ENCODE peak calls at places on chromosomes 5 and 9, in seven cellular contexts. W is colonic mucosa, H is Peyer's patch, V is nephron progenitor cell, Z is mammary epithelial cell, J is HCT116, E is astrocyte. U is an unnamed sample.

GRCh38 chr5:18394154-18394804 is 760.0 kb downstream of the TAF11L14 start:
- DNase-seq in W (peak), H (peak), V (peak), Z (peak), J (no peak), E (peak), U (peak)

GRCh38 chr9:83649080-83649479 is 26.1 kb downstream of the IDNK start:
- DNase-seq in W (peak), H (peak), V (peak), Z (peak), J (peak), E (no peak), U (peak)

GRCh38 chr5:77379558-77380061 is 112.5 kb downstream of the WDR41 start:
- DNase-seq in W (no peak), H (no peak), V (no peak), Z (no peak), J (no peak), E (no peak), U (no peak)

GRCh38 chr9:37037744-37038640 is 3.9 kb upstream of the PAX5 start:
- DNase-seq in W (no peak), H (peak), V (peak), Z (no peak), J (no peak), E (no peak), U (peak)

GRCh38 chr5:74673011-74673790 is 11.8 kb upstream of the HEXB start:
- DNase-seq in W (no peak), H (no peak), V (no peak), Z (no peak), J (peak), E (no peak), U (no peak)

GRCh38 chr9:110133608-110134214 is 74.2 kb downstream of the C9orf152 start:
- DNase-seq in W (no peak), H (no peak), V (no peak), Z (peak), J (peak), E (peak), U (no peak)

GRCh38 chr5:96741911-96742310 is 65.8 kb downstream of the ERAP1 start:
- DNase-seq in W (no peak), H (no peak), V (no peak), Z (no peak), J (no peak), E (no peak), U (no peak)

GRCh38 chr9:136088939-136089696 is 6.0 kb downstream of the NACC2 start:
- DNase-seq in W (no peak), H (no peak), V (no peak), Z (no peak), J (no peak), E (no peak), U (no peak)

GRCh38 chr5:149733129-149733900 is 3.2 kb downstream of the PPARGC1B start:
- DNase-seq in W (no peak), H (peak), V (no peak), Z (no peak), J (no peak), E (no peak), U (no peak)

GRCh38 chr9:35681341-35682002 is 7.7 kb downstream of the CA9 start:
- DNase-seq in W (no peak), H (no peak), V (no peak), Z (no peak), J (no peak), E (peak), U (no peak)

GRCh38 chr9:89815903-89816573 is 211.2 kb downstream of the GADD45G start:
- DNase-seq in W (no peak), H (peak), V (no peak), Z (no peak), J (no peak), E (no peak), U (no peak)

GRCh38 chr5:55580042-55580441 is 45.3 kb upstream of the PLPP1 start:
- DNase-seq in W (no peak), H (no peak), V (no peak), Z (no peak), J (no peak), E (no peak), U (no peak)

GRCh38 chr5:54018438-54018837 is 291.9 kb downstream of the ARL15 start:
- DNase-seq in W (no peak), H (no peak), V (no peak), Z (no peak), J (no peak), E (no peak), U (no peak)

GRCh38 chr5:69451941-69452652 is 37.2 kb downstream of the MARVELD2 start:
- DNase-seq in W (peak), H (no peak), V (no peak), Z (no peak), J (no peak), E (no peak), U (no peak)

GRCh38 chr9:23941051-23941450 is 115.0 kb upstream of the ELAVL2 start:
- DNase-seq in W (no peak), H (no peak), V (no peak), Z (peak), J (no peak), E (no peak), U (no peak)

GRCh38 chr5:4758550-4758949 is 381.6 kb upstream of the ADAMTS16 start:
- DNase-seq in W (no peak), H (no peak), V (no peak), Z (peak), J (no peak), E (no peak), U (no peak)

GRCh38 chr5:178642351-178642909 is 15.6 kb upstream of the CLK4 start:
- DNase-seq in W (no peak), H (no peak), V (no peak), Z (peak), J (no peak), E (peak), U (no peak)

GRCh38 chr5:174533127-174533453 is 191.3 kb upstream of the MSX2 start:
- DNase-seq in W (no peak), H (no peak), V (no peak), Z (peak), J (no peak), E (peak), U (no peak)

GRCh38 chr9:93124793-93125192 is 9.3 kb downstream of the NINJ1 start:
- DNase-seq in W (no peak), H (peak), V (no peak), Z (no peak), J (no peak), E (no peak), U (peak)

GRCh38 chr9:134314039-134314949 is 12.0 kb upstream of the RXRA start:
- DNase-seq in W (no peak), H (no peak), V (peak), Z (no peak), J (no peak), E (no peak), U (no peak)

GRCh38 chr5:56301041-56301440 is 67.9 kb upstream of the ANKRD55 start:
- DNase-seq in W (no peak), H (no peak), V (no peak), Z (peak), J (no peak), E (no peak), U (no peak)

GRCh38 chr9:7163957-7164356 is 406.2 kb downstream of the KDM4C start:
- DNase-seq in W (no peak), H (no peak), V (no peak), Z (no peak), J (no peak), E (no peak), U (no peak)

GRCh38 chr9:113176748-113177147 is 25.9 kb downstream of the SLC31A2 start:
- DNase-seq in W (no peak), H (no peak), V (no peak), Z (no peak), J (no peak), E (no peak), U (no peak)

GRCh38 chr9:134981001-134981400 is 63.3 kb upstream of the FCN1 start:
- DNase-seq in W (no peak), H (peak), V (no peak), Z (no peak), J (no peak), E (no peak), U (no peak)

GRCh38 chr5:38655691-38656090 is 99.2 kb upstream of the LIFR start:
- DNase-seq in W (no peak), H (no peak), V (no peak), Z (no peak), J (no peak), E (no peak), U (no peak)

GRCh38 chr5:109455598-109456096 is 45.9 kb upstream of the PJA2 start:
- DNase-seq in W (no peak), H (no peak), V (no peak), Z (peak), J (peak), E (peak), U (peak)

GRCh38 chr5:71887680-71888079 is 168.6 kb downstream of the CARTPT start:
- DNase-seq in W (no peak), H (no peak), V (no peak), Z (peak), J (peak), E (peak), U (no peak)

GRCh38 chr5:131068893-131069643 is 96.0 kb downstream of the HINT1 start:
- DNase-seq in W (no peak), H (peak), V (no peak), Z (no peak), J (no peak), E (no peak), U (peak)

GRCh38 chr9:28024616-28025147 is 451.4 kb upstream of the C9orf72 start:
- DNase-seq in W (no peak), H (no peak), V (no peak), Z (no peak), J (no peak), E (no peak), U (no peak)

GRCh38 chr5:106174903-106175302 is 1495.8 kb downstream of the EFNA5 start:
- DNase-seq in W (no peak), H (no peak), V (no peak), Z (peak), J (no peak), E (peak), U (no peak)

GRCh38 chr5:11390369-11390768 is 513.9 kb downstream of the CTNND2 start:
- DNase-seq in W (no peak), H (no peak), V (no peak), Z (no peak), J (no peak), E (peak), U (no peak)

GRCh38 chr9:113137196-113138168 is 13.3 kb upstream of the SLC31A2 start:
- DNase-seq in W (no peak), H (no peak), V (no peak), Z (no peak), J (no peak), E (no peak), U (no peak)

GRCh38 chr9:15104826-15105420 is 194.7 kb upstream of the FREM1 start:
- DNase-seq in W (peak), H (peak), V (peak), Z (peak), J (peak), E (peak), U (no peak)
- TF ChIP-seq CTCF in W (peak), H (no peak), V (peak), Z (peak), J (peak), E (peak), U (peak)

DNA sequence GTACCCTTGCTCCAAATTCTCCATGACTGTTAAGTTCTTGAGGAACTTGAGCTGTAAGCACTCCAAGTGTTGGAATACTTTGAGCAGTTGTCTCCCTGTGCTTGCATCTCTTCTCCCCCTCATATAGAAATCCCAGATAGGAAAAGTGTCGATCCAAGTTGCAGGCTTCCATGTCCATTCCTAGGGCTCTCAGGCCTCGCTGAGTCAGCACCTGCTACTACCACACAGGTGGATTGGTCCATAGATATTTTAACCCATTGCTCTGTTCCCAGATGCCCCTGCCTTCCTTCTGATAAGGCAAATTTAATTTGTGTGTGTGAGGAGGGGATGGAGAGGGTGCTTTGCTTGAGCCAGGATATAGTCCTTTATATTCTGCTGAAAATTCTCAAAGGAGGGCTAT is 95.8 kb downstream of the PIP5K1B start:
- DNase-seq in W (no peak), H (no peak), V (no peak), Z (no peak), J (no peak), E (no peak), U (no peak)
- TF ChIP-seq CTCF in W (no peak), H (no peak), V (no peak), Z (no peak), J (no peak), E (no peak), U (no peak)

GRCh38 chr5:103393131-103393754 is 134.7 kb downstream of the MACIR start:
- DNase-seq in W (no peak), H (no peak), V (no peak), Z (no peak), J (no peak), E (peak), U (no peak)
- TF ChIP-seq CTCF in W (no peak), H (no peak), V (no peak), Z (no peak), J (no peak), E (no peak), U (no peak)

DNA sequence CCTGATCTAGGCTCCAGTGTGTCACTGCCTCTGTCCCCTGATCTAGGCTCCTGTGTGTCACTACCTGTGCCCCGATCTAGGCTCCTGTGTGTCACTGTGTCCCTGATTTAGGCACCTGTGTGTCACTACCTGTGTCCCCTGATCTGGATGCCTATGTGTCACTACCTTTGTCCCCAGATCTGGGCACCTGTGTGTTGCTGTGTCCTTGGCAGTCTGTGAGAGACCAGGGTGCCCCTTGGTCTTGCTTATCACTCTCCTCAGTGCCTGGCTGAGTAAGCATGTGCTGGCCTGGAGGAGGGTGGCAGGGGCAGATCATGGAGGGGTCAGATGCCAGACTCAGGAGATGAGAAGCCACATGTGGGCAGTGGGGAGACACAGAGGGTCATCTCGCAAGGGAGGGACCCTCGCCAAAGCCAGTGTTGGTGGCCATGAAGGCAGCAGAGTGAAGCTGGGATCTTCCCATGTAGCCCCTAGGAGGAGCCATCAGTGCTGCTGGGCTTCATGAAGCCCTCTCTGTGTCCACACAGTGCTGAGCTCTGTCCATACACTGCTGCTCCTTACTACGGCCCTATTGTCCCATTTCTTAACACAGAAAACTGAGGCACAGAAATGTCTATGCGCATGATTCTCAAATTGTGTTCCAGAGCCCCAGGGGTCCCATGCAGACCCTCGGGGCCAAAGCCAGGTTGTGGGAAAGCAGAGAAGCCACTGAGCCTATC is 15.5 kb downstream of the OLFML2A start:
- DNase-seq in W (no peak), H (no peak), V (no peak), Z (no peak), J (no peak), E (no peak), U (no peak)
- TF ChIP-seq CTCF in W (no peak), H (no peak), V (no peak), Z (no peak), J (no peak), E (no peak), U (no peak)

GRCh38 chr5:141127305-141127704 is 5.7 kb downstream of the PCDHB4 start:
- DNase-seq in W (no peak), H (no peak), V (no peak), Z (no peak), J (no peak), E (no peak), U (no peak)

GRCh38 chr5:141121985-141122384 is 367 bp downstream of the PCDHB4 start:
- DNase-seq in W (no peak), H (no peak), V (no peak), Z (no peak), J (no peak), E (no peak), U (no peak)

GRCh38 chr5:141121563-141121962 is at the start of gene PCDHB4:
- DNase-seq in W (no peak), H (no peak), V (no peak), Z (peak), J (no peak), E (no peak), U (no peak)
- TF ChIP-seq CTCF in W (no peak), H (no peak), V (no peak), Z (peak), J (no peak), E (no peak), U (no peak)

GRCh38 chr9:4152876-4153275 is 147.0 kb downstream of the GLIS3 start:
- DNase-seq in W (no peak), H (no peak), V (no peak), Z (no peak), J (no peak), E (no peak), U (no peak)
- TF ChIP-seq CTCF in W (no peak), H (no peak), V (no peak), Z (no peak), J (peak), E (no peak), U (no peak)

DNA sequence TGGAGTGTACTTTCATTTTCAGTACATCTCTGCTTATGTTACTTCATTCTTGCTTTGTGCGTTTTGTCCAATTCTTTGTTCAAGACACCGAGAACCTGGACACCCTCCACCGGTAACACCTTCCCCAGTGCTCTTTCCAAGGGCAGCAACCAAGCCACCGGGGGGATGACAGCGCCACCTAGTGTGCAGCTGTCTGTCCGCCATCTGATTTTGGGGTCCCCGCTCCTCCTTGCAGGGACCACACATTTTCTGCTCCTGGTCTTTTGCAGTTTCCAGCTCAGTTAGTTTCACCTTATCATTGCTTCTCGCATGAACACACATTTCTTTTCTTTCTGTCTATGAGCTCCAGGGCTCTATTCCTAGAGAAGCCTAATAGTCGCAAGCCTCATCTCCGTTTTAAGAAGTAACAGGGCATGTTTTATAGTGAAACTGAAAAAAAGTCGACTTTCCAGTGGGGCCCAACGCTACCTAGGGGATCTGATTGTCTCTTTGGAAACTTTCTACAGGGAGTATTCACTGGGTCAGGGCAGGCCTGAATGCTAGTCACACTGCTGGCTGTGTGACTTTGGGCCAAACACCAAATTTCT is 152.1 kb downstream of the FSTL4 start:
- DNase-seq in W (no peak), H (no peak), V (peak), Z (peak), J (peak), E (no peak), U (peak)
- TF ChIP-seq CTCF in W (peak), H (no peak), V (peak), Z (peak), J (peak), E (peak), U (peak)

DNA sequence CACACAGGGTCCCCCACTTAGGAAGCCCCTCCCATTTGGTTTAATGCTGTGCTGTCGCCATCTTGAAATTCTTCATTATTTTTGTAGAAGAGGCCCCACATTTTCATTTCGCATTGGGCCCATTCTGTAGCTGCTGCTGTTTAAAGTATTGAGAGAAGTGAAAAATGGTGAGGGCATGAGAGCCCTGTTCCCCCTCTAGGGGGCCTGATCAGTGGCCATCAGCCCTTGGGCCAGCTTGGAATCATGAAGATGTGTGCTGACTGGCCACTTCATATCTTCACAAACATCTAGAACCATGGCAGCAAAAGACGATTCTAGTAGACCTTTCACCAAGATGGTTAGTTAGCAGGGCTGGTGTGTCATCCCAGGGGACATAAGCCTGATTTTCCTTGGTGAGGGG is 3.3 kb downstream of the TMEM268 start:
- DNase-seq in W (no peak), H (no peak), V (no peak), Z (no peak), J (no peak), E (no peak), U (no peak)
- TF ChIP-seq CTCF in W (no peak), H (no peak), V (no peak), Z (no peak), J (peak), E (no peak), U (no peak)

GRCh38 chr9:3865373-3865772 is 339.6 kb upstream of the RFX3 start:
- DNase-seq in W (no peak), H (no peak), V (no peak), Z (peak), J (no peak), E (peak), U (no peak)

GRCh38 chr9:3858961-3859360 is 333.2 kb upstream of the RFX3 start:
- DNase-seq in W (no peak), H (no peak), V (no peak), Z (no peak), J (no peak), E (peak), U (no peak)

GRCh38 chr9:3868012-3868411 is 342.2 kb upstream of the RFX3 start:
- DNase-seq in W (no peak), H (no peak), V (no peak), Z (no peak), J (no peak), E (peak), U (no peak)

GRCh38 chr9:3863686-3864085 is 337.9 kb upstream of the RFX3 start:
- DNase-seq in W (no peak), H (no peak), V (no peak), Z (no peak), J (no peak), E (peak), U (no peak)

DNA sequence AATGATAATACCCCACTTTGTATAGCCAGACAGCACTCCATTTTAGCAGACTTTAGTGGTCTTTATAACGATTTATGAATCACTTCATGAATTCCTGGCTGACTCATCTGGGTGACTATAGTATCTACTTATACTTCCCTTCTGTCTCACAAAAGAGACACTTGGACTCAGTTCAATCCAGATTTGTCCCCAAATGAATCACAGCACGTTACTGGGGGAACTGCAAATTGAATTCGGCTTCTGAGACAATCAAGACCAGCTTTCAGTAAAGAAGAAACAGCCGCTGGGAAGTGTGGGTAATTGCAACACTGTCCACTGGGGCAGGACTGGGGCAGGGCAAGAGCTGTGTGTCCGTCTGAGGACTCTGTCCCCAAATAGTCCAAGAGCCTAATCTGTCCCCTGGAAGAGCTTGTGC is 337.3 kb upstream of the RFX3 start:
- DNase-seq in W (no peak), H (no peak), V (no peak), Z (peak), J (peak), E (peak), U (no peak)
- TF ChIP-seq CTCF in W (no peak), H (no peak), V (no peak), Z (no peak), J (peak), E (peak), U (no peak)

GRCh38 chr9:107044872-107045271 is 181.9 kb downstream of the ZNF462 start:
- DNase-seq in W (no peak), H (peak), V (no peak), Z (no peak), J (no peak), E (no peak), U (peak)
- TF ChIP-seq CTCF in W (no peak), H (no peak), V (no peak), Z (peak), J (peak), E (no peak), U (peak)

U was measured in transverse colon.